ENCODE peak calls at places on chromosomes 16 and 17, in ten cellular contexts. A is suprapubic skin; K is activated CD8-positive, alpha-beta T cell treated with anti-CD3 and anti-CD28 coated beads, Interleukin-2, amount 10 ng/mL, durations not matched to agents 7 days and 5 days; R is Panc1; I is DMS79 treated with DMSO at 0.1 percent for 48 hours; D is CD8-positive, alpha-beta T cell; M is AG09319; P is PC-9; J is brain microvascular endothelial cell; B is G401. W is an unnamed sample.

GRCh38 chr17:73773702-73774101 is 129.5 kb upstream of the SDK2 start:
- DNase-seq in R (no peak), D (no peak), B (no peak), M (no peak), K (no peak), A (no peak), P (no peak), J (no peak), I (no peak), W (no peak)

GRCh38 chr16:75267631-75268264 is 16.3 kb upstream of the BCAR1 start:
- DNase-seq in M (no peak), B (no peak), K (no peak), I (peak; percentile 68), P (peak; percentile 84), J (no peak), D (no peak), A (peak; percentile 73), R (no peak), W (peak; percentile 82)

GRCh38 chr16:48435319-48435682 is 50.1 kb upstream of the SIAH1 start:
- DNase-seq in J (no peak), R (no peak), I (no peak), M (no peak), P (no peak), D (no peak), K (no peak), B (no peak), A (no peak), W (no peak)

GRCh38 chr17:38338535-38338934 is 5.2 kb downstream of the GPR179 start:
- DNase-seq in J (no peak), R (no peak), P (no peak), D (no peak), B (peak; percentile 65), M (no peak), I (no peak), K (no peak), A (no peak), W (no peak)

GRCh38 chr16:31487720-31488629 is 5.1 kb downstream of the SLC5A2 start:
- DNase-seq in A (no peak), I (peak; percentile 85), R (no peak), J (no peak), P (no peak), B (peak; percentile 67), K (peak; percentile 72), M (no peak), D (peak; percentile 78), W (peak; percentile 37)

GRCh38 chr17:1545618-1546017 is 17.0 kb downstream of the PITPNA start:
- DNase-seq in M (no peak), D (no peak), J (no peak), P (no peak), A (no peak), R (no peak), B (no peak), K (no peak), I (no peak), W (no peak)

GRCh38 chr17:21174719-21175118 is 39.2 kb downstream of the TMEM11 start:
- DNase-seq in M (no peak), A (no peak), J (peak; percentile 20), D (no peak), I (no peak), B (no peak), P (no peak), K (no peak), R (no peak), W (no peak)

GRCh38 chr17:57723427-57724037 is 21.6 kb downstream of the CCDC182 start:
- DNase-seq in J (no peak), P (no peak), B (no peak), K (no peak), A (no peak), R (no peak), I (no peak), M (no peak), D (no peak), W (no peak)

GRCh38 chr16:19135201-19135838 is 21.6 kb downstream of the ITPRIPL2 start:
- DNase-seq in M (no peak), I (no peak), P (no peak), J (no peak), A (no peak), R (no peak), K (no peak), D (no peak), B (no peak), W (no peak)

GRCh38 chr17:1147664-1148063 is 32.1 kb downstream of the ABR start:
- DNase-seq in K (no peak), P (peak; percentile 69), M (no peak), B (peak; percentile 72), J (peak; percentile 54), D (no peak), R (peak; percentile 39), I (peak; percentile 17), A (no peak), W (no peak)

GRCh38 chr17:57104461-57105175 is 19.6 kb downstream of the AKAP1 start:
- DNase-seq in A (no peak), B (no peak), D (no peak), J (no peak), I (no peak), P (no peak), K (no peak), R (no peak), M (no peak), W (no peak)

GRCh38 chr17:6240001-6240400 is 169.8 kb downstream of the WSCD1 start:
- DNase-seq in P (no peak), M (no peak), J (no peak), A (no peak), B (no peak), D (no peak), I (no peak), R (no peak), K (no peak), W (no peak)

GRCh38 chr17:34384822-34385605 is 22.0 kb upstream of the CCL1 start:
- DNase-seq in M (no peak), D (no peak), R (no peak), J (no peak), P (no peak), B (no peak), K (no peak), I (no peak), A (no peak), W (no peak)

GRCh38 chr17:67557052-67557845 is 160.5 kb upstream of the NOL11 start:
- DNase-seq in K (no peak), J (no peak), A (no peak), D (no peak), R (no peak), M (no peak), I (no peak), B (no peak), P (no peak), W (no peak)

GRCh38 chr17:31758646-31759045 is 100.4 kb downstream of the COPRS start:
- DNase-seq in B (no peak), R (no peak), M (no peak), I (no peak), P (no peak), D (no peak), K (no peak), J (no peak), A (no peak), W (no peak)

GRCh38 chr16:72189865-72190371 is 18.0 kb upstream of the PMFBP1 start:
- DNase-seq in D (no peak), K (no peak), B (peak; percentile 35), A (no peak), J (peak; percentile 89), R (no peak), P (no peak), M (no peak), I (no peak), W (no peak)

GRCh38 chr17:4340914-4341615 is 25.4 kb downstream of the UBE2G1 start:
- DNase-seq in A (no peak), M (no peak), B (peak; percentile 33), R (no peak), J (no peak), D (no peak), P (no peak), K (no peak), I (no peak), W (no peak)

GRCh38 chr17:80220709-80221215 is 535 bp downstream of the SLC26A11 start:
- DNase-seq in B (peak; percentile 16), I (peak; percentile 1), P (no peak), M (no peak), R (no peak), K (no peak), J (no peak), D (peak; percentile 42), A (no peak), W (no peak)

GRCh38 chr17:33967608-33968349 is 287.3 kb upstream of the CCL2 start:
- DNase-seq in P (no peak), M (no peak), J (no peak), D (no peak), R (no peak), B (no peak), K (peak; percentile 32), I (no peak), A (no peak), W (no peak)

GRCh38 chr17:15143524-15143923 is 121.6 kb downstream of the PMP22 start:
- DNase-seq in B (no peak), R (no peak), M (no peak), A (no peak), K (no peak), I (no peak), D (no peak), J (no peak), P (no peak), W (no peak)

GRCh38 chr17:21396237-21396636 is 20.1 kb downstream of the KCNJ12 start:
- DNase-seq in J (no peak), B (no peak), A (no peak), R (no peak), K (no peak), D (no peak), M (no peak), P (no peak), I (no peak), W (no peak)

GRCh38 chr16:79286646-79287423 is 313.7 kb downstream of the MAF start:
- DNase-seq in D (no peak), A (peak; percentile 63), K (peak; percentile 33), P (no peak), M (no peak), I (peak; percentile 89), B (peak; percentile 45), R (no peak), J (no peak), W (peak; percentile 51)

GRCh38 chr17:64064331-64064730 is 43.9 kb upstream of the ICAM2 start:
- DNase-seq in D (no peak), A (no peak), B (no peak), M (no peak), P (no peak), K (no peak), R (no peak), J (no peak), I (no peak), W (no peak)

GRCh38 chr16:3980311-3981111 is 100.0 kb upstream of the CREBBP start:
- DNase-seq in I (peak; percentile 15), M (no peak), R (no peak), D (no peak), P (no peak), J (peak; percentile 24), K (no peak), B (no peak), A (no peak), W (no peak)

GRCh38 chr17:48194097-48194550 is 86.6 kb downstream of the SNX11 start:
- DNase-seq in B (no peak), R (no peak), J (peak; percentile 80), I (peak; percentile 72), K (peak; percentile 40), A (no peak), M (no peak), P (no peak), D (no peak), W (no peak)

GRCh38 chr16:1615761-1616160 is 3.6 kb downstream of the CRAMP1 start:
- DNase-seq in B (no peak), P (no peak), K (no peak), I (no peak), R (no peak), J (no peak), A (no peak), D (no peak), M (no peak), W (no peak)

GRCh38 chr17:74433421-74434121 is 1.7 kb downstream of the GPRC5C start:
- DNase-seq in J (no peak), K (no peak), B (peak; percentile 51), R (no peak), I (no peak), P (no peak), M (no peak), A (no peak), D (no peak), W (no peak)

GRCh38 chr17:6297960-6298359 is 137.0 kb downstream of the AIPL1 start:
- DNase-seq in I (no peak), A (no peak), D (no peak), R (no peak), K (no peak), P (no peak), B (no peak), M (no peak), J (no peak), W (no peak)

W was measured in left ventricle myocardium inferior.